ENCODE peak calls at places on chromosomes 11 and 22, in four cellular contexts. U is fibroblast of pulmonary artery, K is uterus, H is dorsolateral prefrontal cortex. C is an unnamed sample.
A peak's percentile ranks its signal among the peaks of the same experiment; 100 is the strongest.

GRCh38 chr22:50688448-50688847 is 15.8 kb downstream of the SHANK3 start:
- DNase-seq in U (no peak), K (no peak), H (peak; percentile 32), C (no peak)

GRCh38 chr11:2313051-2313951 is 11.5 kb downstream of the TSPAN32 start:
- DNase-seq in U (no peak), K (no peak), H (peak; percentile 39), C (no peak)

GRCh38 chr11:102197759-102198158 is 87.5 kb downstream of the YAP1 start:
- DNase-seq in U (no peak), K (no peak), H (no peak), C (no peak)

GRCh38 chr11:116927163-116927772 is 89.8 kb upstream of the APOA1 start:
- DNase-seq in U (no peak), K (no peak), H (no peak), C (no peak)

GRCh38 chr11:61706452-61707400 is 26.5 kb downstream of the DAGLA start:
- DNase-seq in U (no peak), K (no peak), H (no peak), C (no peak)

GRCh38 chr22:21069375-21069774 is 23.6 kb downstream of the LRRC74B start:
- DNase-seq in U (no peak), K (no peak), H (peak; percentile 12), C (no peak)

GRCh38 chr11:119421941-119422504 is 949 bp downstream of the THY1 start:
- DNase-seq in U (no peak), K (no peak), H (no peak), C (peak; percentile 37)

GRCh38 chr22:48262596-48263430 is 1500.4 kb downstream of the TBC1D22A start:
- DNase-seq in U (no peak), K (no peak), H (no peak), C (no peak)

GRCh38 chr11:3840289-3840869 is 380 bp downstream of the RHOG start:
- DNase-seq in U (no peak), K (no peak), H (no peak), C (no peak)

GRCh38 chr11:70247710-70248072 is 22.8 kb upstream of the PPFIA1 start:
- DNase-seq in U (no peak), K (no peak), H (no peak), C (no peak)

GRCh38 chr22:40421082-40421350 is 50.6 kb downstream of the SGSM3 start:
- DNase-seq in U (no peak), K (no peak), H (no peak), C (no peak)

GRCh38 chr11:20363500-20364411 is at the start of gene HTATIP2:
- DNase-seq in U (peak; percentile 68), K (peak; percentile 56), H (peak; percentile 84), C (peak; percentile 57)

GRCh38 chr11:122656631-122657101 is 1.1 kb downstream of the UBASH3B start:
- DNase-seq in U (peak; percentile 27), K (no peak), H (peak; percentile 78), C (peak; percentile 30)

GRCh38 chr11:22192642-22193347 is at the start of gene ANO5:
- DNase-seq in U (peak; percentile 1), K (peak; percentile 25), H (peak; percentile 80), C (peak; percentile 6)

GRCh38 chr11:118202599-118203422 is 22.0 kb downstream of the JAML start:
- DNase-seq in U (no peak), K (no peak), H (no peak), C (no peak)

GRCh38 chr11:115379528-115379927 is 124.7 kb downstream of the CADM1 start:
- DNase-seq in U (no peak), K (no peak), H (no peak), C (no peak)

GRCh38 chr11:6554828-6555706 is 48.3 kb downstream of the RRP8 start:
- DNase-seq in U (no peak), K (no peak), H (no peak), C (no peak)

GRCh38 chr22:28440517-28441366 is 238.9 kb downstream of the TTC28 start:
- DNase-seq in U (peak; percentile 68), K (no peak), H (no peak), C (peak; percentile 82)

GRCh38 chr11:120040136-120040840 is 97.6 kb downstream of the TRIM29 start:
- DNase-seq in U (no peak), K (no peak), H (no peak), C (no peak)

GRCh38 chr11:57662893-57663292 is 5.0 kb upstream of the ZDHHC5 start:
- DNase-seq in U (no peak), K (no peak), H (no peak), C (no peak)
- TF ChIP-seq CTCF in U (peak; percentile 3), K (no peak), H (no peak), C (no peak)

DNA sequence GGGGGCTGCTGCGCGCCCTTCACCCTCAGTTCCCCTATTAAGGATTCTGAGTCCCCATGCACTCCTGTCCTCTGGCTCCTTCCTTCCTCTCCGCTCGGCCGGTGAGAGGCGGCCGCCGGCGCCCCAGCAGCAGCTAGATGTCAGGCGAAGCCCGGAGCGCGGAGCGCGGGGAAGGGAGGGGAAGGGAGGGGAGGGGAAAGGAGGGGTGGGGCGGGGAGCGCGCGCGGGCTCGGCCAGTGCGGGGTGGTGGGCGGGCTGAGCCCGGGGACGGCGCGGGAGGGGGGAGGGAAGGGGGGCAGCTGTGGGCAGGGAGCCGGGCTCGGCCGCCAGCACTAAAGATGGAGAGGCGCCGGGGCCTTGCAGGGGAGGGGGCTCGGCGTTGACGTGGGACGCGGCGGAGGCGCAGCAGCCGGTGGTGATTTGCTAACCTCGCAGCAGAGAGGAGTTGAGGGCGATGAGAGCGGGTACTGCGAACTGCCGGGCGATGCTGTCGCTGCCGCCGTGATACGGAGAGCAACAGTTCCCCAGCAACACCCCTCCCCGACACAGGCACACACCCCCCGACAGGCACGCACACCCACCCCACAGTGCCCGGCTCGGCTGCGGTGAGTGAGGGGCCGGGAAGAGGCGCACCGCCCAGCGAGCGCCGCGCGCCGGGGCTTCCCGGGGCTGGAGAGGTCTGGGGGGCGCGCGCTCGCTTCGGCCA is at the start of gene ZBTB16:
- DNase-seq in U (peak; percentile 93), K (peak; percentile 91), H (peak; percentile 94), C (peak; percentile 83)
- H3K4me3 ChIP-seq in U (peak within 1 kb of the TSS; percentile 92), K (peak within 1 kb of the TSS; percentile 98), H (peak within 1 kb of the TSS; percentile 85), C (peak within 1 kb of the TSS; percentile 97)

GRCh38 chr11:96875772-96876171 is 486.0 kb downstream of the JRKL start:
- DNase-seq in U (no peak), K (no peak), H (no peak), C (no peak)
- TF ChIP-seq CTCF in U (no peak), K (no peak), H (no peak), C (no peak)

GRCh38 chr22:17998913-17999312 is 25.4 kb downstream of the MICAL3 start:
- DNase-seq in U (no peak), K (no peak), H (no peak), C (no peak)
- H3K4me3 ChIP-seq in U (no peak overlapping the region), K (no peak overlapping the region), H (no peak overlapping the region), C (no peak overlapping the region)

GRCh38 chr22:44068422-44069191 is 44.5 kb downstream of the PARVB start:
- DNase-seq in U (no peak), K (no peak), H (peak; percentile 53), C (no peak)

GRCh38 chr22:44063462-44064371 is 39.6 kb downstream of the PARVB start:
- DNase-seq in U (no peak), K (no peak), H (no peak), C (no peak)

GRCh38 chr22:44067901-44068300 is 43.8 kb downstream of the PARVB start:
- DNase-seq in U (no peak), K (no peak), H (no peak), C (no peak)

GRCh38 chr22:44070029-44070428 is 45.9 kb downstream of the PARVB start:
- DNase-seq in U (no peak), K (no peak), H (no peak), C (no peak)

DNA sequence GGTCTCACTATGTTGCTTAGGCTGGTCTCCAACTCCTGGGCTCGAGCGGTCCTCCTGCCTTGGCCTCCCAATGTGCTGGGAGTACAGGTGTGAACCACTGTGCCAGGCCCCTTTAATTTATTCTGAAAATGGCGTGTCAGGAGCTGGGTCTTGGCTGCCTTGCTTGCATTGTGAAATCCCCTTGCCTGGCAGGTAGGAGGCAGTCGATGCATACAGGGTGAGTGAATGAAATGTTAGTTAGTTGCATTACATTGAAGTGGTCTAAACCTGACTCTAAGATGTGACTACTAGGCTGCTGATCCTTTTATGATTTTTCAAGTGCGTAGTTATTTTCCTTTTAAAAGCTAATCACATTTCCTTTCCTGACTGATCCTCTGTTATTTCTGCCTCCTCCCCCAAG is 42.9 kb downstream of the PARVB start:
- DNase-seq in U (no peak), K (no peak), H (no peak), C (no peak)
- TF ChIP-seq CTCF in U (no peak), K (no peak), H (no peak), C (no peak)

GRCh38 chr11:126528075-126528474 is 172.6 kb downstream of the ST3GAL4 start:
- DNase-seq in U (no peak), K (no peak), H (no peak), C (no peak)

GRCh38 chr11:126522606-126523005 is 167.1 kb downstream of the ST3GAL4 start:
- DNase-seq in U (no peak), K (no peak), H (no peak), C (no peak)

GRCh38 chr11:126523441-126523840 is 168.0 kb downstream of the ST3GAL4 start:
- DNase-seq in U (no peak), K (no peak), H (no peak), C (no peak)

GRCh38 chr11:126529037-126529436 is 173.6 kb downstream of the ST3GAL4 start:
- DNase-seq in U (no peak), K (no peak), H (no peak), C (no peak)

DNA sequence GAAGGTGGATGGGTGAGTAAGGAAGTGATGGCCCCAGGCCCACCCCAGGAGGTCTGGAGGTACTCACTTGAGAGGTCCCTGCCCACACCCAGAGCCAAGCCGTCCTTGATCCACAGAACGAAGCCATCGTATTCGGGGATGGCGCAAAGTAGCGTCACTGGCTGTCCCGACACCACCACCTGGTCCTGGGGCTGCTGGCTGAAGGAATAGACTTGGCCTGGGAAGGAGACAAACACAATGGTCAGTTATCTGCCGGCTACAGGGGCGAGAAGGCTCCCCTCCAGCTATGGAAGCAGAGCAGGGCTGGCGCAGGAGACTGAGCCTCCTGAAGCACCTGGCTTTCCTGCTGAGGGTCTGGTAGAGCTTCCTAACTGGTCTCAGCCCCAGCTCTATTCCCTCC is 171.0 kb downstream of the ST3GAL4 start:
- DNase-seq in U (no peak), K (no peak), H (no peak), C (no peak)
- H3K4me3 ChIP-seq in U (no peak overlapping the region), K (no peak overlapping the region), H (no peak overlapping the region), C (no peak overlapping the region)

C was measured in cardiac fibroblast.